ENCODE peak calls at places on chromosome 3, in eight cellular contexts. One of them, this sample, is unnamed.

GRCh38 chr3:140727886-140728285 is 50.0 kb downstream of the TRIM42 start:
- DNase-seq in naive thymus-derived CD8-positive, alpha-beta T cell: no peak
- DNase-seq in erythroblast: no peak
- DNase-seq in NCI-H1105: no peak
- DNase-seq in aorta: no peak
- DNase-seq in occipital lobe: no peak
- DNase-seq in activated T-cell treated with anti-CD3 and anti-CD28 coated beads, Interleukin-2, amount 50 U/mL, for 1 hour: no peak
- DNase-seq in Peyer's patch: no peak
- DNase-seq in this sample: no peak

GRCh38 chr3:131221731-131222130 is 159.8 kb upstream of the NUDT16 start:
- DNase-seq in naive thymus-derived CD8-positive, alpha-beta T cell: no peak
- DNase-seq in erythroblast: no peak
- DNase-seq in NCI-H1105: no peak
- DNase-seq in aorta: no peak
- DNase-seq in occipital lobe: no peak
- DNase-seq in activated T-cell treated with anti-CD3 and anti-CD28 coated beads, Interleukin-2, amount 50 U/mL, for 1 hour: no peak
- DNase-seq in Peyer's patch: no peak
- DNase-seq in this sample: no peak

GRCh38 chr3:12395349-12396012 is 88.8 kb upstream of the TSEN2 start:
- DNase-seq in naive thymus-derived CD8-positive, alpha-beta T cell: no peak
- DNase-seq in erythroblast: peak; percentile 24
- DNase-seq in NCI-H1105: no peak
- DNase-seq in aorta: no peak
- DNase-seq in occipital lobe: no peak
- DNase-seq in activated T-cell treated with anti-CD3 and anti-CD28 coated beads, Interleukin-2, amount 50 U/mL, for 1 hour: no peak
- DNase-seq in Peyer's patch: no peak
- DNase-seq in this sample: no peak

GRCh38 chr3:188584958-188585689 is 431.2 kb downstream of the LPP start:
- DNase-seq in naive thymus-derived CD8-positive, alpha-beta T cell: no peak
- DNase-seq in erythroblast: peak; percentile 8
- DNase-seq in NCI-H1105: no peak
- DNase-seq in aorta: no peak
- DNase-seq in occipital lobe: no peak
- DNase-seq in activated T-cell treated with anti-CD3 and anti-CD28 coated beads, Interleukin-2, amount 50 U/mL, for 1 hour: no peak
- DNase-seq in Peyer's patch: no peak
- DNase-seq in this sample: no peak

GRCh38 chr3:123153124-123153523 is 48.6 kb upstream of the SEC22A start:
- DNase-seq in naive thymus-derived CD8-positive, alpha-beta T cell: no peak
- DNase-seq in erythroblast: no peak
- DNase-seq in NCI-H1105: no peak
- DNase-seq in aorta: no peak
- DNase-seq in occipital lobe: no peak
- DNase-seq in activated T-cell treated with anti-CD3 and anti-CD28 coated beads, Interleukin-2, amount 50 U/mL, for 1 hour: no peak
- DNase-seq in Peyer's patch: no peak
- DNase-seq in this sample: no peak

GRCh38 chr3:112354642-112355333 is 21.8 kb downstream of the CD200 start:
- DNase-seq in naive thymus-derived CD8-positive, alpha-beta T cell: no peak
- DNase-seq in erythroblast: no peak
- DNase-seq in NCI-H1105: no peak
- DNase-seq in aorta: no peak
- DNase-seq in occipital lobe: no peak
- DNase-seq in activated T-cell treated with anti-CD3 and anti-CD28 coated beads, Interleukin-2, amount 50 U/mL, for 1 hour: no peak
- DNase-seq in Peyer's patch: no peak
- DNase-seq in this sample: no peak

GRCh38 chr3:129009266-129009665 is 8.2 kb downstream of the EFCC1 start:
- DNase-seq in naive thymus-derived CD8-positive, alpha-beta T cell: no peak
- DNase-seq in erythroblast: no peak
- DNase-seq in NCI-H1105: no peak
- DNase-seq in aorta: no peak
- DNase-seq in occipital lobe: no peak
- DNase-seq in activated T-cell treated with anti-CD3 and anti-CD28 coated beads, Interleukin-2, amount 50 U/mL, for 1 hour: no peak
- DNase-seq in Peyer's patch: no peak
- DNase-seq in this sample: no peak

GRCh38 chr3:56917740-56918568 is 116.2 kb upstream of the ARHGEF3 start:
- DNase-seq in naive thymus-derived CD8-positive, alpha-beta T cell: peak; percentile 13
- DNase-seq in erythroblast: no peak
- DNase-seq in NCI-H1105: no peak
- DNase-seq in aorta: no peak
- DNase-seq in occipital lobe: no peak
- DNase-seq in activated T-cell treated with anti-CD3 and anti-CD28 coated beads, Interleukin-2, amount 50 U/mL, for 1 hour: no peak
- DNase-seq in Peyer's patch: peak; percentile 68
- DNase-seq in this sample: no peak

GRCh38 chr3:39208463-39209055 is 16.2 kb upstream of the XIRP1 start:
- DNase-seq in naive thymus-derived CD8-positive, alpha-beta T cell: no peak
- DNase-seq in erythroblast: peak; percentile 54
- DNase-seq in NCI-H1105: no peak
- DNase-seq in aorta: peak; percentile 45
- DNase-seq in occipital lobe: no peak
- DNase-seq in activated T-cell treated with anti-CD3 and anti-CD28 coated beads, Interleukin-2, amount 50 U/mL, for 1 hour: no peak
- DNase-seq in Peyer's patch: peak; percentile 82
- DNase-seq in this sample: no peak

GRCh38 chr3:39532777-39533176 is 65.3 kb downstream of the MOBP start:
- DNase-seq in naive thymus-derived CD8-positive, alpha-beta T cell: no peak
- DNase-seq in erythroblast: no peak
- DNase-seq in NCI-H1105: no peak
- DNase-seq in aorta: no peak
- DNase-seq in occipital lobe: no peak
- DNase-seq in activated T-cell treated with anti-CD3 and anti-CD28 coated beads, Interleukin-2, amount 50 U/mL, for 1 hour: no peak
- DNase-seq in Peyer's patch: no peak
- DNase-seq in this sample: no peak

GRCh38 chr3:112979244-112979832 is 4.4 kb upstream of the CD200R1 start:
- DNase-seq in naive thymus-derived CD8-positive, alpha-beta T cell: no peak
- DNase-seq in erythroblast: peak; percentile 68
- DNase-seq in NCI-H1105: peak; percentile 33
- DNase-seq in aorta: no peak
- DNase-seq in occipital lobe: no peak
- DNase-seq in activated T-cell treated with anti-CD3 and anti-CD28 coated beads, Interleukin-2, amount 50 U/mL, for 1 hour: no peak
- DNase-seq in Peyer's patch: no peak
- DNase-seq in this sample: no peak

GRCh38 chr3:169813757-169814517 is 1.2 kb upstream of the LRRC34 start:
- DNase-seq in naive thymus-derived CD8-positive, alpha-beta T cell: peak; percentile 62
- DNase-seq in erythroblast: peak; percentile 57
- DNase-seq in NCI-H1105: peak; percentile 73
- DNase-seq in aorta: no peak
- DNase-seq in occipital lobe: no peak
- DNase-seq in activated T-cell treated with anti-CD3 and anti-CD28 coated beads, Interleukin-2, amount 50 U/mL, for 1 hour: peak; percentile 70
- DNase-seq in Peyer's patch: peak; percentile 92
- DNase-seq in this sample: no peak

GRCh38 chr3:55526332-55527030 is 39.4 kb upstream of the WNT5A start:
- DNase-seq in naive thymus-derived CD8-positive, alpha-beta T cell: no peak
- DNase-seq in erythroblast: no peak
- DNase-seq in NCI-H1105: no peak
- DNase-seq in aorta: no peak
- DNase-seq in occipital lobe: no peak
- DNase-seq in activated T-cell treated with anti-CD3 and anti-CD28 coated beads, Interleukin-2, amount 50 U/mL, for 1 hour: no peak
- DNase-seq in Peyer's patch: no peak
- DNase-seq in this sample: peak; percentile 80

GRCh38 chr3:122974764-122975162 is 52.8 kb downstream of the SEMA5B start:
- DNase-seq in naive thymus-derived CD8-positive, alpha-beta T cell: no peak
- DNase-seq in erythroblast: no peak
- DNase-seq in NCI-H1105: no peak
- DNase-seq in aorta: peak; percentile 86
- DNase-seq in occipital lobe: peak; percentile 27
- DNase-seq in activated T-cell treated with anti-CD3 and anti-CD28 coated beads, Interleukin-2, amount 50 U/mL, for 1 hour: no peak
- DNase-seq in Peyer's patch: no peak
- DNase-seq in this sample: no peak

GRCh38 chr3:23002846-23003800 is 200.0 kb upstream of the UBE2E2 start:
- DNase-seq in naive thymus-derived CD8-positive, alpha-beta T cell: no peak
- DNase-seq in erythroblast: no peak
- DNase-seq in NCI-H1105: peak; percentile 64
- DNase-seq in aorta: no peak
- DNase-seq in occipital lobe: no peak
- DNase-seq in activated T-cell treated with anti-CD3 and anti-CD28 coated beads, Interleukin-2, amount 50 U/mL, for 1 hour: no peak
- DNase-seq in Peyer's patch: no peak
- DNase-seq in this sample: no peak

GRCh38 chr3:138950006-138950644 is 3.1 kb downstream of the FOXL2NB start:
- DNase-seq in naive thymus-derived CD8-positive, alpha-beta T cell: no peak
- DNase-seq in erythroblast: no peak
- DNase-seq in NCI-H1105: peak; percentile 65
- DNase-seq in aorta: peak; percentile 81
- DNase-seq in occipital lobe: no peak
- DNase-seq in activated T-cell treated with anti-CD3 and anti-CD28 coated beads, Interleukin-2, amount 50 U/mL, for 1 hour: no peak
- DNase-seq in Peyer's patch: no peak
- DNase-seq in this sample: peak; percentile 39

GRCh38 chr3:177209509-177209908 is 12.2 kb upstream of the TBL1XR1 start:
- DNase-seq in naive thymus-derived CD8-positive, alpha-beta T cell: no peak
- DNase-seq in erythroblast: no peak
- DNase-seq in NCI-H1105: no peak
- DNase-seq in aorta: no peak
- DNase-seq in occipital lobe: no peak
- DNase-seq in activated T-cell treated with anti-CD3 and anti-CD28 coated beads, Interleukin-2, amount 50 U/mL, for 1 hour: no peak
- DNase-seq in Peyer's patch: no peak
- DNase-seq in this sample: no peak

GRCh38 chr3:190217081-190217480 is 96.4 kb upstream of the P3H2 start:
- DNase-seq in naive thymus-derived CD8-positive, alpha-beta T cell: no peak
- DNase-seq in erythroblast: no peak
- DNase-seq in NCI-H1105: no peak
- DNase-seq in aorta: no peak
- DNase-seq in occipital lobe: no peak
- DNase-seq in activated T-cell treated with anti-CD3 and anti-CD28 coated beads, Interleukin-2, amount 50 U/mL, for 1 hour: no peak
- DNase-seq in Peyer's patch: no peak
- DNase-seq in this sample: no peak

GRCh38 chr3:31555204-31555603 is 22.5 kb downstream of the STT3B start:
- DNase-seq in naive thymus-derived CD8-positive, alpha-beta T cell: no peak
- DNase-seq in erythroblast: no peak
- DNase-seq in NCI-H1105: no peak
- DNase-seq in aorta: no peak
- DNase-seq in occipital lobe: no peak
- DNase-seq in activated T-cell treated with anti-CD3 and anti-CD28 coated beads, Interleukin-2, amount 50 U/mL, for 1 hour: no peak
- DNase-seq in Peyer's patch: no peak
- DNase-seq in this sample: no peak

GRCh38 chr3:187210091-187210490 is 12.8 kb downstream of the RTP1 start:
- DNase-seq in naive thymus-derived CD8-positive, alpha-beta T cell: no peak
- DNase-seq in erythroblast: no peak
- DNase-seq in NCI-H1105: no peak
- DNase-seq in aorta: no peak
- DNase-seq in occipital lobe: no peak
- DNase-seq in activated T-cell treated with anti-CD3 and anti-CD28 coated beads, Interleukin-2, amount 50 U/mL, for 1 hour: no peak
- DNase-seq in Peyer's patch: no peak
- DNase-seq in this sample: no peak

GRCh38 chr3:46892285-46893145 is 15.0 kb downstream of the PTH1R start:
- DNase-seq in naive thymus-derived CD8-positive, alpha-beta T cell: no peak
- DNase-seq in erythroblast: peak; percentile 43
- DNase-seq in NCI-H1105: no peak
- DNase-seq in aorta: peak; percentile 94
- DNase-seq in occipital lobe: peak; percentile 73
- DNase-seq in activated T-cell treated with anti-CD3 and anti-CD28 coated beads, Interleukin-2, amount 50 U/mL, for 1 hour: no peak
- DNase-seq in Peyer's patch: peak; percentile 66
- DNase-seq in this sample: peak; percentile 74

GRCh38 chr3:128620268-128620691 is 30.3 kb downstream of the RPN1 start:
- DNase-seq in naive thymus-derived CD8-positive, alpha-beta T cell: no peak
- DNase-seq in erythroblast: no peak
- DNase-seq in NCI-H1105: no peak
- DNase-seq in aorta: peak; percentile 63
- DNase-seq in occipital lobe: no peak
- DNase-seq in activated T-cell treated with anti-CD3 and anti-CD28 coated beads, Interleukin-2, amount 50 U/mL, for 1 hour: no peak
- DNase-seq in Peyer's patch: no peak
- DNase-seq in this sample: no peak

GRCh38 chr3:23253214-23253613 is 50.1 kb downstream of the UBE2E2 start:
- DNase-seq in naive thymus-derived CD8-positive, alpha-beta T cell: no peak
- DNase-seq in erythroblast: no peak
- DNase-seq in NCI-H1105: no peak
- DNase-seq in aorta: no peak
- DNase-seq in occipital lobe: no peak
- DNase-seq in activated T-cell treated with anti-CD3 and anti-CD28 coated beads, Interleukin-2, amount 50 U/mL, for 1 hour: no peak
- DNase-seq in Peyer's patch: no peak
- DNase-seq in this sample: no peak

GRCh38 chr3:31733234-31733667 is 200.5 kb downstream of the STT3B start:
- DNase-seq in naive thymus-derived CD8-positive, alpha-beta T cell: no peak
- DNase-seq in erythroblast: no peak
- DNase-seq in NCI-H1105: peak; percentile 79
- DNase-seq in aorta: no peak
- DNase-seq in occipital lobe: no peak
- DNase-seq in activated T-cell treated with anti-CD3 and anti-CD28 coated beads, Interleukin-2, amount 50 U/mL, for 1 hour: no peak
- DNase-seq in Peyer's patch: no peak
- DNase-seq in this sample: peak; percentile 69

GRCh38 chr3:197420115-197420514 is 121.7 kb upstream of the DLG1 start:
- DNase-seq in naive thymus-derived CD8-positive, alpha-beta T cell: no peak
- DNase-seq in erythroblast: no peak
- DNase-seq in NCI-H1105: no peak
- DNase-seq in aorta: peak; percentile 28
- DNase-seq in occipital lobe: no peak
- DNase-seq in activated T-cell treated with anti-CD3 and anti-CD28 coated beads, Interleukin-2, amount 50 U/mL, for 1 hour: no peak
- DNase-seq in Peyer's patch: no peak
- DNase-seq in this sample: no peak

GRCh38 chr3:123385981-123386380 is 62.9 kb downstream of the ADCY5 start:
- DNase-seq in naive thymus-derived CD8-positive, alpha-beta T cell: no peak
- DNase-seq in erythroblast: peak; percentile 28
- DNase-seq in NCI-H1105: no peak
- DNase-seq in aorta: peak; percentile 89
- DNase-seq in occipital lobe: no peak
- DNase-seq in activated T-cell treated with anti-CD3 and anti-CD28 coated beads, Interleukin-2, amount 50 U/mL, for 1 hour: no peak
- DNase-seq in Peyer's patch: no peak
- DNase-seq in this sample: no peak

GRCh38 chr3:126118591-126118990 is 34.7 kb upstream of the SLC41A3 start:
- DNase-seq in naive thymus-derived CD8-positive, alpha-beta T cell: no peak
- DNase-seq in erythroblast: no peak
- DNase-seq in NCI-H1105: no peak
- DNase-seq in aorta: peak; percentile 52
- DNase-seq in occipital lobe: no peak
- DNase-seq in activated T-cell treated with anti-CD3 and anti-CD28 coated beads, Interleukin-2, amount 50 U/mL, for 1 hour: peak; percentile 3
- DNase-seq in Peyer's patch: peak; percentile 21
- DNase-seq in this sample: peak; percentile 40

GRCh38 chr3:25300141-25300540 is 127.9 kb upstream of the RARB start:
- DNase-seq in naive thymus-derived CD8-positive, alpha-beta T cell: no peak
- DNase-seq in erythroblast: no peak
- DNase-seq in NCI-H1105: no peak
- DNase-seq in aorta: no peak
- DNase-seq in occipital lobe: no peak
- DNase-seq in activated T-cell treated with anti-CD3 and anti-CD28 coated beads, Interleukin-2, amount 50 U/mL, for 1 hour: no peak
- DNase-seq in Peyer's patch: no peak
- DNase-seq in this sample: no peak

GRCh38 chr3:56309465-56309864 is 158.8 kb downstream of the ERC2 start:
- DNase-seq in naive thymus-derived CD8-positive, alpha-beta T cell: no peak
- DNase-seq in erythroblast: no peak
- DNase-seq in NCI-H1105: no peak
- DNase-seq in aorta: no peak
- DNase-seq in occipital lobe: no peak
- DNase-seq in activated T-cell treated with anti-CD3 and anti-CD28 coated beads, Interleukin-2, amount 50 U/mL, for 1 hour: no peak
- DNase-seq in Peyer's patch: no peak
- DNase-seq in this sample: no peak

This sample was measured in left lobe of liver.